ENCODE peak calls at places on chromosomes 6 and 20, in six cellular contexts. F is adipocyte, D is psoas muscle, C is cardiac muscle cell, P is lower lobe of right lung, R is GM12878. E is an unnamed sample.

GRCh38 chr20:4898282-4898681 is 103.0 kb downstream of the SLC23A2 start:
- DNase-seq in D (peak; percentile 64), R (no peak), C (peak; percentile 74), F (peak; percentile 31), P (no peak), E (peak; percentile 75)

GRCh38 chr6:27209167-27209566 is 38.3 kb upstream of the PRSS16 start:
- DNase-seq in C (no peak), F (no peak), R (no peak), P (no peak), D (no peak), E (no peak)

GRCh38 chr6:146788115-146788514 is 189.3 kb downstream of the ADGB start:
- DNase-seq in R (no peak), F (no peak), P (no peak), C (no peak), D (no peak), E (no peak)

GRCh38 chr6:83417880-83418663 is 12.8 kb downstream of the ME1 start:
- DNase-seq in F (peak; percentile 83), R (no peak), D (no peak), C (peak; percentile 81), P (no peak), E (peak; percentile 74)

GRCh38 chr6:106574729-106575458 is 54.4 kb downstream of the RTN4IP1 start:
- DNase-seq in F (peak; percentile 70), D (peak; percentile 39), P (no peak), C (peak; percentile 68), R (no peak), E (peak; percentile 45)

GRCh38 chr6:38567436-38567835 is 72.3 kb downstream of the BTBD9 start:
- DNase-seq in P (no peak), R (no peak), C (peak; percentile 89), D (peak; percentile 76), F (peak; percentile 86), E (peak; percentile 55)

GRCh38 chr6:85660181-85660611 is 17.5 kb upstream of the SYNCRIP start:
- DNase-seq in D (peak; percentile 69), F (peak; percentile 90), P (no peak), C (peak; percentile 86), R (no peak), E (peak; percentile 39)

GRCh38 chr6:3309391-3310050 is 50.8 kb downstream of the PSMG4 start:
- DNase-seq in F (no peak), R (no peak), C (no peak), P (no peak), D (no peak), E (no peak)

GRCh38 chr6:165837948-165838745 is 175.1 kb upstream of the PDE10A start:
- DNase-seq in F (no peak), R (no peak), D (no peak), P (no peak), C (peak; percentile 65), E (no peak)

GRCh38 chr6:29647927-29648642 is 8.8 kb upstream of the MOG start:
- DNase-seq in P (no peak), C (peak; percentile 59), D (no peak), F (peak; percentile 72), R (no peak), E (peak; percentile 50)

GRCh38 chr6:165627366-165627765 is 35.7 kb downstream of the PDE10A start:
- DNase-seq in C (no peak), F (no peak), P (no peak), R (no peak), D (no peak), E (no peak)

GRCh38 chr20:62530643-62531032 is 54.8 kb upstream of the GATA5 start:
- DNase-seq in F (no peak), D (no peak), R (no peak), C (no peak), P (no peak), E (no peak)

GRCh38 chr6:118893095-118893881 is 664 bp upstream of the ASF1A start:
- DNase-seq in F (peak; percentile 78), R (no peak), P (no peak), D (no peak), C (peak; percentile 79), E (peak; percentile 70)

GRCh38 chr6:152170702-152171667 is 363.5 kb downstream of the ESR1 start:
- DNase-seq in D (no peak), F (peak; percentile 63), P (no peak), C (peak; percentile 93), R (peak; percentile 89), E (peak; percentile 38)

GRCh38 chr6:89412071-89413005 is at the start of gene RRAGD:
- DNase-seq in C (peak; percentile 12), D (peak; percentile 73), P (peak; percentile 88), R (no peak), F (peak; percentile 53), E (peak; percentile 87)

GRCh38 chr6:155314092-155314772 is at the start of gene TFB1M:
- DNase-seq in P (peak; percentile 99), C (peak; percentile 99), R (peak; percentile 99), F (peak; percentile 99), D (peak; percentile 98), E (peak; percentile 98)

GRCh38 chr20:32208499-32209154 is 947 bp downstream of the POFUT1 start:
- DNase-seq in P (no peak), F (no peak), C (peak; percentile 18), R (no peak), D (no peak), E (no peak)

GRCh38 chr20:32638848-32639247 is 34.9 kb downstream of the C20orf203 start:
- DNase-seq in P (no peak), C (peak; percentile 50), R (no peak), F (peak; percentile 14), D (no peak), E (no peak)

GRCh38 chr6:127897437-127897836 is 3.4 kb downstream of the THEMIS start:
- DNase-seq in D (no peak), F (no peak), C (no peak), P (no peak), R (no peak), E (no peak)

GRCh38 chr20:20410678-20411077 is 42.8 kb downstream of the INSM1 start:
- DNase-seq in C (peak; percentile 59), R (no peak), D (no peak), P (no peak), F (no peak), E (peak; percentile 59)

GRCh38 chr6:153210083-153210482 is 79.0 kb upstream of the RGS17 start:
- DNase-seq in R (no peak), D (no peak), C (peak; percentile 74), P (no peak), F (peak; percentile 39), E (no peak)

GRCh38 chr6:22737331-22737730 is 168.0 kb downstream of the HDGFL1 start:
- DNase-seq in D (peak; percentile 21), C (peak; percentile 69), R (peak; percentile 0), P (no peak), F (peak; percentile 51), E (peak; percentile 50)

GRCh38 chr6:134853111-134854055 is 96.5 kb downstream of the ALDH8A1 start:
- DNase-seq in C (peak; percentile 93), P (no peak), F (peak; percentile 46), R (no peak), D (no peak), E (peak; percentile 60)

GRCh38 chr6:149884215-149884614 is 13.7 kb downstream of the RAET1E start:
- DNase-seq in C (peak; percentile 68), D (no peak), P (peak; percentile 79), F (no peak), R (no peak), E (peak; percentile 57)

DNA sequence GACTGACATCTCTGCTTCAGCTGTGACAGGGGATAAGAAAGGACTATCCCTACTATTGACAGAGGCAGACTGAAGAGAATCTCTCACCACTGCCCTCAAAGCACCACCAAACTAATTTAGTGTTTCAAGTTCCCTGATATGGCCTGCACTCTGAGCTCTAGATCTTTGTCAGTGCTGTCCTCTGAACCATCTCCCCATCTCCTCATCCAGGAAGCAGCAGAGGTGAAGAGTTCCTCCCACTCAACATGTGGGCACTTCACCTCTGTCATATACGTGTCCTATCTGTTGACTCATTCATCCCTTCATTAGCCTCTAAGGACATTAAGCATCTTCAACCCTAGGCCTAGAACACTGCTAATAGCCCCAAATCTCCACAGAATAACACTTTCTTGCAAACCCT is 14.1 kb downstream of the FAM210B start:
- DNase-seq in F (no peak), P (no peak), D (no peak), R (no peak), C (no peak), E (no peak)
- H3K36me3 ChIP-seq in F (peaks cover 26% of the 10 kb centered on the region), P (peaks cover 20% of the 10 kb centered on the region), D (peaks cover 7% of the 10 kb centered on the region), R (peaks cover 41% of the 10 kb centered on the region), C (peaks cover 13% of the 10 kb centered on the region), E (no peaks in the 10 kb centered on the region)

DNA sequence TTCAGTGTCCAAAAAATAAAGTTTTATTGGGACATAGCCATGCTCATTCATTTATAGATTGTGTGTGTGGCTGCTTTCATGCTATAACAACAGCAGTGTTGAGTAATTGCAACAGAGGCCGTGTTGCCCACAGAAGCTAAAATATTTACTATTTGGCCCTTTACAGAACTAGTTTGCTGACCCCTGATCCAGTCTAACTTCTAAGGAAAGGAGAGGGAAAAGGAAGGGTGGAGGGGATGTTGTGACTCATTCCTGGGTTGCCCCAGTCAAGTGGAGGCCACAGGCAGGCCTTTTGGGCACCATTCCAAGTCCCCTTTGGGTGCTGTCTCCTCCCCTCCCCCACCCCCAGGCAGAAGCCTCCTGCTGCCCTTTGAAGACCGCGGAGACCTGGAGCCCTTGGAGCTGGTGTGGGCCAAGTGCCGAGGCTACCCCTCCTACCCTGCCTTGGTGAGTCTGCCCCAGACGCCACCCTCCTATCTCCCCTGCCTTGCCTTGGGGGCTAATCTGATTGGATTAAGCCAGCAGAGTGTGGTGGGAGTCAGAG is 28.4 kb downstream of the BRPF3 start:
- DNase-seq in C (peak; percentile 61), F (no peak), P (no peak), R (no peak), D (no peak), E (no peak)
- H3K36me3 ChIP-seq in C (peaks cover 50% of the 10 kb centered on the region), F (peaks cover 94% of the 10 kb centered on the region), P (peaks cover 94% of the 10 kb centered on the region), R (peaks cover 22% of the 10 kb centered on the region), D (peaks cover 2% of the 10 kb centered on the region), E (no peaks in the 10 kb centered on the region)

GRCh38 chr20:56517641-56518040 is 6.9 kb upstream of the FAM209A start:
- DNase-seq in F (no peak), C (no peak), P (no peak), R (no peak), D (no peak), E (no peak)

GRCh38 chr20:56515657-56516381 is 8.7 kb upstream of the FAM209A start:
- DNase-seq in C (peak; percentile 42), R (no peak), D (no peak), P (no peak), F (peak; percentile 49), E (no peak)

GRCh38 chr20:56516631-56517030 is 7.9 kb upstream of the FAM209A start:
- DNase-seq in D (no peak), P (no peak), R (no peak), C (no peak), F (no peak), E (no peak)

GRCh38 chr20:56518126-56518525 is 6.4 kb upstream of the FAM209A start:
- DNase-seq in P (no peak), C (no peak), F (no peak), D (no peak), R (no peak), E (no peak)

DNA sequence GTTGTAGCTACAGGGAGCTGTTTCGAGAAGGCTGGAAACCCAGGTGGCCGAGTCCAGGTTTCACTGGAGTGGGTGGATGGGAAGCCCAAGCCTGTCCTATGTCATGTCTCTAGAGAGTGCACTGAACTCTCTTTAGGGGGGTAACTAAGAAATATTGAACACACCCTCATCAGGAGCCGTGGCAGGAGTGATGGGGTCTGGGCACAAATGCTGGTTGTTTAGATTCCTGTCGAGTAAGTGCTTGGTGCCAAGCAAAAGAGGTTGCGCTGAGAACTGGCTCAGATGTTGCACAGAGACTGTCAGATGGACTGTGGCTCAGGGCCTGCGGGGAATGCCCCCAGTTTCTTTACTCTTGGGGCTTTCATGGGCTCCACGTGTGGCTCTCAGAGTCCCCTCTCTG is 7.3 kb upstream of the FAM209A start:
- DNase-seq in R (no peak), F (no peak), D (no peak), C (no peak), P (no peak), E (no peak)
- H3K36me3 ChIP-seq in R (peaks cover 39% of the 10 kb centered on the region), F (peaks cover 65% of the 10 kb centered on the region), D (peaks cover 16% of the 10 kb centered on the region), C (peaks cover 15% of the 10 kb centered on the region), P (peaks cover 62% of the 10 kb centered on the region), E (no peaks in the 10 kb centered on the region)

GRCh38 chr6:125918230-125918629 is 38.3 kb upstream of the HINT3 start:
- DNase-seq in C (no peak), R (no peak), P (no peak), D (no peak), F (no peak), E (no peak)
- H3K36me3 ChIP-seq in C (peaks cover 9% of the 10 kb centered on the region), R (peaks cover 20% of the 10 kb centered on the region), P (peaks cover 43% of the 10 kb centered on the region), D (no peaks in the 10 kb centered on the region), F (peaks cover 65% of the 10 kb centered on the region), E (no peaks in the 10 kb centered on the region)